ENCODE peak calls at places on chromosomes 3 and 15, in eight cellular contexts. C is right atrium auricular region, V is stomach, X is endothelial cell, H is fibroblast of lung, I is GM23338, Z is NB4, T is GM20000. K is an unnamed sample.
A peak's percentile ranks its signal among the peaks of the same experiment; 100 is the strongest.

GRCh38 chr15:48645558-48646330 is at the start of gene FBN1:
- DNase-seq in C (peak; percentile 87), V (peak; percentile 31), X (peak; percentile 72), H (peak; percentile 93), I (peak; percentile 86), Z (peak; percentile 44), T (peak; percentile 88), K (no peak)

GRCh38 chr3:65936908-65937638 is 101.6 kb downstream of the MAGI1 start:
- DNase-seq in C (no peak), V (no peak), X (peak; percentile 58), H (no peak), I (no peak), Z (peak; percentile 24), T (no peak), K (no peak)

GRCh38 chr3:129978123-129978522 is 3.6 kb downstream of the TRH start:
- DNase-seq in C (no peak), V (no peak), X (no peak), H (no peak), I (no peak), Z (no peak), T (no peak), K (no peak)

GRCh38 chr3:24306518-24306917 is 188.1 kb downstream of the THRB start:
- DNase-seq in C (no peak), V (no peak), X (no peak), H (no peak), I (no peak), Z (no peak), T (no peak), K (no peak)

GRCh38 chr15:46297766-46298165 is 662.9 kb downstream of the SQOR start:
- DNase-seq in C (no peak), V (no peak), X (no peak), H (no peak), I (no peak), Z (peak; percentile 6), T (no peak), K (no peak)

GRCh38 chr15:34584321-34584668 is 844 bp upstream of the GOLGA8B start:
- DNase-seq in C (no peak), V (no peak), X (no peak), H (no peak), I (peak; percentile 22), Z (peak; percentile 12), T (no peak), K (no peak)

GRCh38 chr3:8539419-8539818 is 37.8 kb downstream of the LMCD1 start:
- DNase-seq in C (no peak), V (no peak), X (no peak), H (peak; percentile 85), I (no peak), Z (no peak), T (no peak), K (no peak)

GRCh38 chr3:59839283-59839682 is 789.5 kb upstream of the CFAP20DC start:
- DNase-seq in C (no peak), V (no peak), X (no peak), H (peak; percentile 80), I (no peak), Z (no peak), T (no peak), K (no peak)

GRCh38 chr15:101017041-101017754 is 98.0 kb downstream of the LRRK1 start:
- DNase-seq in C (peak; percentile 52), V (no peak), X (peak; percentile 43), H (no peak), I (peak; percentile 74), Z (peak; percentile 50), T (no peak), K (no peak)

GRCh38 chr15:71752085-71752484 is 58.3 kb upstream of the NR2E3 start:
- DNase-seq in C (no peak), V (no peak), X (no peak), H (no peak), I (no peak), Z (no peak), T (no peak), K (no peak)

GRCh38 chr3:111538687-111539086 is 3.3 kb upstream of the CD96 start:
- DNase-seq in C (no peak), V (no peak), X (no peak), H (peak; percentile 78), I (no peak), Z (peak; percentile 29), T (no peak), K (peak; percentile 29)

GRCh38 chr15:37902126-37902525 is 32.3 kb upstream of the TMCO5A start:
- DNase-seq in C (no peak), V (peak; percentile 31), X (no peak), H (no peak), I (no peak), Z (no peak), T (no peak), K (no peak)

GRCh38 chr15:29921130-29921601 is 98.9 kb upstream of the TJP1 start:
- DNase-seq in C (no peak), V (no peak), X (peak; percentile 32), H (peak; percentile 40), I (peak; percentile 77), Z (no peak), T (no peak), K (no peak)

GRCh38 chr3:135143474-135143873 is 348.4 kb downstream of the EPHB1 start:
- DNase-seq in C (no peak), V (no peak), X (no peak), H (no peak), I (no peak), Z (no peak), T (no peak), K (no peak)

GRCh38 chr3:181292984-181293383 is 303.4 kb upstream of the DNAJC19 start:
- DNase-seq in C (no peak), V (no peak), X (no peak), H (peak; percentile 77), I (no peak), Z (no peak), T (no peak), K (no peak)

DNA sequence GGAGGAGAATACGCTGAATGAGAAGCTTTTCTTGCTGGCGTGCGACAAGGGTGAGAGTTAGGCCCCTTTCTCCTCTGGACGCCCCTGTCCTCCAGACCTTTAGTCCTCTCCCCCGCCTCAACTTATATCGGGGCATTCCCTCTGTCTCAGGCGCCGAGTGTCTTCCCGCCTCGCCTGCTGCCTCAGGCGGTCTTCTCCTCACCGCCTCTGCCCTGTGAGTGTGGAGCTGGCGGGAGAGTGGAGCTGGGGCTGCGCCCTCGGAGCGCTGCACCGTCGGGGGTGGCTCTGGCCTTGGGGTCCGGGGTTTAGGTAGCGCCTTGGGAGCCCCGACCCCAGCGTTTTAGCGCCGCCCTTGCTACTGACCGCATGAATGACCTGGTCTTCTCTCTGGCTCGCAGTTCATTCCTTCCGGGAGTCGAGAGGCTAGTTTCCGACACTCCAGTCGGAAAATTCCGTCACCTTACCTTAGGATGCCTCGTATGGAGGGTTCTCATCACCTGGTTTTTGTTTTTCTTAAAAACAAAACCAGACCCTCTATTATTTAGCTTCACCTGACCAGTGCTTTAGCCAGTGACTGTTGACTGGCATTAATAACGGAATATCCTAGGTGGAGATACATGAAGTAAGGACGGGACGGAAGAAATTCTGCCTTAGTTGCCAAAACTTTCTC is 983 bp downstream of the TRPC1 start:
- DNase-seq in C (no peak), V (no peak), X (peak; percentile 63), H (peak; percentile 40), I (peak; percentile 92), Z (no peak), T (peak; percentile 58), K (no peak)
- TF ChIP-seq CTCF in C (peak; percentile 51), V (no peak), X (no peak), H (peak; percentile 11), I (peak; percentile 21), Z (no peak), T (no peak), K (no peak)

GRCh38 chr3:55482496-55483195 is 4.5 kb downstream of the WNT5A start:
- DNase-seq in C (no peak), V (no peak), X (peak; percentile 13), H (peak; percentile 75), I (peak; percentile 85), Z (no peak), T (no peak), K (no peak)

GRCh38 chr3:55484191-55484644 is 2.9 kb downstream of the WNT5A start:
- DNase-seq in C (no peak), V (no peak), X (no peak), H (peak; percentile 55), I (peak; percentile 60), Z (no peak), T (no peak), K (no peak)

GRCh38 chr3:55481067-55481917 is 5.8 kb downstream of the WNT5A start:
- DNase-seq in C (no peak), V (no peak), X (peak; percentile 36), H (peak; percentile 80), I (peak; percentile 48), Z (no peak), T (no peak), K (no peak)

GRCh38 chr3:55483196-55484095 is 3.7 kb downstream of the WNT5A start:
- DNase-seq in C (no peak), V (no peak), X (no peak), H (no peak), I (peak; percentile 52), Z (no peak), T (no peak), K (no peak)

DNA sequence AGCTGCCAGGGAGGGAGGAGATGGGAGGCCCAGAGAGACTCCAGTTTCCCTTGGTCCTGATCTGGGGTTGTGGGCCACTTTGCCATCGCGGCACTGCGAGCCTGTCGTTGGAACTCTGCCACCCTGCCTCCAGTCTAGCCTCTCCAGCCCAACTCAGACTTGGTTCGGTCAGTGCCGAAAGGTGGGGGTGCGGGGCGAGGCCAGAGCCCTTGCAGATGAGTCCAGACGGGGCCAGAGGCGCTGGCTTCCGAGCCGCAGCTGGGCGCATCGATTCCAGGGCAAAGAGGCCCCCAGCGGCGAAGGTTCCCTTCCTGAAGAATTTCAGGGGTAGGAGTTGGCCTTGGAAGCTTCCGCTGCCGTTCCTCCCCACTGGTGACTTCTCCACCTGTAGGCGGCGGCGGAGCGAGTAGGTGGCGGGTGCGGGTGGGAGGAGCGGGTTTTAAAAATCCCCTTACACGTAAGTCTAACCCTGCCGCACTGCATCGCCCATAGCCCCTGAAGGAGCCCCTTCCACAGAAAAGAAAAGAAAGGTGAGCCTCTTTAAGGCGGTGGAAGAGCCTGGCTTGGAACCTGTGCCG is 5.1 kb downstream of the WNT5A start:
- DNase-seq in C (no peak), V (no peak), X (peak; percentile 44), H (peak; percentile 73), I (peak; percentile 64), Z (no peak), T (no peak), K (no peak)
- TF ChIP-seq CTCF in C (no peak), V (no peak), X (no peak), H (peak; percentile 1), I (peak; percentile 10), Z (no peak), T (no peak), K (peak; percentile 23)

GRCh38 chr15:68635142-68635541 is 56.3 kb downstream of the CORO2B start:
- DNase-seq in C (no peak), V (no peak), X (no peak), H (no peak), I (no peak), Z (no peak), T (no peak), K (no peak)
- TF ChIP-seq CTCF in C (peak; percentile 18), V (no peak), X (no peak), H (no peak), I (no peak), Z (no peak), T (no peak), K (no peak)

DNA sequence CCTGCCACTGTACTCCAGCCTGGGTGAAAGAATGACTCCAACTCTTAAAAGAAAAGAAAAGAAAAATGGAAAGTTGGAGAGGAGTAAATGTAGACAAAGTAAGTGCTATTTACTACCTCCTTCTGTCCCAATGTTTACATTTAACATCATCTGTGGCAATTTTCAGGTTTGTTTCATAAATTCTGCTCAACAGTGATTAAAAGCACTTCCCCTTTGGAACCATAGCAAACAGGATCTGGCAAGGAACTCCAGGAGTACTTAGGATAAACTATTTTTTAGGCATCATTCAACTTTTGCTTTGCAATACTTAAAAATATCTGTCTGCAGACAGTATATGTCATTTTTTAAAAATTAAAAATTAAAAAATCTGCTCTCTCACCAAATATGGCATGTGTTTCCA is 5.5 kb upstream of the CX3CR1 start:
- DNase-seq in C (no peak), V (no peak), X (no peak), H (no peak), I (no peak), Z (no peak), T (no peak), K (no peak)
- TF ChIP-seq CTCF in C (no peak), V (no peak), X (no peak), H (no peak), I (no peak), Z (no peak), T (no peak), K (no peak)